ENCODE peak calls at places on chromosomes 13 and 19, in four cellular contexts. A, I, V and O are unnamed samples.

GRCh38 chr13:98144501-98145350 is 1.8 kb downstream of the FARP1 start:
- DNase-seq in A (no peak), V (peak), I (no peak), O (peak)

GRCh38 chr13:70310720-70311119 is 202.5 kb upstream of the KLHL1 start:
- DNase-seq in I (no peak), A (peak), V (peak), O (no peak)

GRCh38 chr13:48344264-48344663 is 40.7 kb downstream of the RB1 start:
- DNase-seq in A (no peak), I (no peak), V (no peak), O (no peak)

GRCh38 chr13:71759506-71760225 is 107.3 kb downstream of the DACH1 start:
- DNase-seq in A (no peak), V (no peak), I (no peak), O (no peak)

GRCh38 chr19:29526730-29527499 is 1.1 kb downstream of the VSTM2B start:
- DNase-seq in V (no peak), A (peak), I (no peak), O (no peak)

GRCh38 chr19:5436101-5436947 is 18.9 kb upstream of the ZNRF4 start:
- DNase-seq in A (no peak), I (no peak), V (peak), O (peak)

GRCh38 chr19:13073263-13073662 is 29.4 kb downstream of the LYL1 start:
- DNase-seq in I (no peak), V (no peak), A (no peak), O (no peak)

GRCh38 chr13:107395927-107396757 is 819.2 kb downstream of the LIG4 start:
- DNase-seq in I (no peak), V (peak), A (no peak), O (no peak)

GRCh38 chr13:82675024-82675423 is 1207.2 kb downstream of the SLITRK1 start:
- DNase-seq in V (no peak), I (no peak), A (no peak), O (no peak)

GRCh38 chr13:106570354-106570822 is 2.5 kb upstream of the ARGLU1 start:
- DNase-seq in I (peak), A (peak), V (peak), O (peak)

GRCh38 chr13:92355213-92355612 is 871.4 kb upstream of the GPC6 start:
- DNase-seq in A (peak), I (no peak), V (peak), O (peak)

GRCh38 chr13:75637101-75637774 is 1.1 kb downstream of the LMO7 start:
- DNase-seq in I (no peak), A (no peak), V (no peak), O (no peak)

GRCh38 chr19:49014870-49015255 is 2.0 kb downstream of the LHB start:
- DNase-seq in V (no peak), I (no peak), A (no peak), O (no peak)

GRCh38 chr19:8965887-8966286 is 44.3 kb downstream of the MUC16 start:
- DNase-seq in V (no peak), I (no peak), A (peak), O (no peak)

GRCh38 chr13:50285283-50285682 is 270.0 kb downstream of the KCNRG start:
- DNase-seq in V (no peak), I (no peak), A (no peak), O (no peak)

GRCh38 chr13:40064723-40065122 is 409.3 kb downstream of the COG6 start:
- DNase-seq in I (no peak), V (no peak), A (peak), O (peak)

GRCh38 chr13:107545946-107546502 is 669.3 kb downstream of the LIG4 start:
- DNase-seq in V (no peak), A (no peak), I (no peak), O (no peak)

GRCh38 chr19:409515-410242 is 732 bp upstream of the C2CD4C start:
- DNase-seq in I (no peak), V (no peak), A (peak), O (no peak)

GRCh38 chr13:53405616-53406015 is 377.0 kb downstream of the OLFM4 start:
- DNase-seq in A (no peak), V (no peak), I (no peak), O (no peak)

GRCh38 chr19:10332158-10332964 is 968 bp downstream of the RAVER1 start:
- DNase-seq in I (no peak), V (no peak), A (peak), O (no peak)

GRCh38 chr19:12777217-12778019 is 2.1 kb upstream of the HOOK2 start:
- DNase-seq in V (peak), I (peak), A (peak), O (peak)

GRCh38 chr13:67438465-67438864 is 208.3 kb upstream of the PCDH9 start:
- DNase-seq in I (no peak), A (peak), V (peak), O (no peak)

GRCh38 chr13:46982856-46983582 is 86.2 kb upstream of the HTR2A start:
- DNase-seq in I (no peak), V (no peak), A (peak), O (no peak)

GRCh38 chr19:39126312-39126561 is 651 bp downstream of the PAK4 start:
- DNase-seq in I (no peak), V (no peak), A (no peak), O (no peak)
- H3K4me3 ChIP-seq in I (peak), V (peak), A (peak), O (peak)

GRCh38 chr19:46412034-46412982 is 1.1 kb downstream of the CCDC8 start:
- DNase-seq in V (no peak), A (no peak), I (no peak), O (no peak)
- TF ChIP-seq CTCF in V (no peak), A (no peak), I (no peak), O (no peak)

DNA sequence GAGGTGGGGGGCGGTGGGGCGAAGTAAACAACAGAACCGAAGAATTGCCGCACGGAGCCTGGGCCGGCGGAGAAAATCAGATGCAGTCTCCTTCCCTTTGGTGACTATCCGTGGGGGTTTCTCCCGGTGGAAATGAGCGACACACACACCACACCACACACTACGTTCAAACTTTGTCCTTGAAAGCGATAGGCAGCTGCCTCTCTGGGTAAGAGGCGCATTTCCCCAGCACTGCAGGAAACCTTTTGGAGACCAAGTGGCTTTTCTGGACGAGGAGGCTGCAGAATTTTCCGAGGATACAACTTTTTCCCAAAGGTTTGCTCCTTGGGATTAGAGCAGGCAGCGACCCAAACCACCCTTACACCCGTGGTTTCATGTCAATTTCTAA is 38.1 kb upstream of the FLT1 start:
- DNase-seq in V (no peak), I (no peak), A (no peak), O (no peak)
- H3K4me3 ChIP-seq in V (peak), I (peak), A (no peak), O (no peak)

GRCh38 chr13:44917589-44918322 is 71.5 kb downstream of the NUFIP1 start:
- DNase-seq in V (peak), I (peak), A (peak), O (peak)
- TF ChIP-seq CTCF in V (peak), I (peak), A (no peak), O (peak)

DNA sequence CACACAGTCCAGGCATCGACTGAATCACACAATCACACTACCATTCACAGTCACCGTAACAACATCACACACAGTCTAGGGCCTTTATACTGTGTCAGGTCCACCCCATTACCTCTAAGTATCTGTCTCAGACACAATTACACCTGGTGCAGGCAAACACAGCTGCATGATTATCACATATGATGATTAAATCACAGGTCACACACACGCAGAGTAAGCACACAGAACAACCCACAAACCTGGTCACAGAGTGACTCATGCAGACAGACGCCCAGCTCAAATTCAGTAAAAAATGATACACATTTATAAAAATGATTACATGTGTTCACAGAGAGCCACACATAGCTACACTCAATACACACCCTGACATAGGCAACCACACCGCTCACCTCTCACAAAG is 1.2 kb upstream of the ZSCAN22 start:
- DNase-seq in A (no peak), I (no peak), V (no peak), O (no peak)
- H3K4me3 ChIP-seq in A (peak), I (peak), V (peak), O (peak)

DNA sequence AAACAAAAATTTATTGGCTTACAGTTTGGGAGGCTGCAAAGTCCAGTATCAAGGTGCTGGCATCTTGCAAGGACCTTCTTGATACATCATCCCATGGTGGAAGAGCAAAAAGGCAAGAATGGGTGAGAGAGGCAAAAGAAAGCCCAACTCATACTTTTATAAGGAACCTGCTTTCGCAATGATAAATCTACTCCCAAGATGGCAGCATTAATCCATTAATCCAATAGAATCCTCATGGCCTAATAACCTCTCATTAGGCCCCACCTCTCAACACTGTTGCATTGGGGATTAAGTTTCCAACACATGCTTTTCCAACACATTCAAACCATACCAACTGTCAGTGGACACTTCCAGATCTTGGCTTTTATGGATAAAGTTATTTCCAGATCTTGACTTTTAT is 48.7 kb upstream of the ZNF507 start:
- DNase-seq in V (no peak), A (no peak), I (no peak), O (no peak)
- TF ChIP-seq CTCF in V (no peak), A (no peak), I (no peak), O (no peak)